ENCODE peak calls at places on chromosomes 5 and 9, in four cellular contexts. Y, K, V and F are unnamed samples. For H3K27me3, the result is how much of the 10 kb centered on the place peaks cover.

GRCh38 chr9:3346549-3346948 is 179.3 kb downstream of the RFX3 start:
- DNase-seq in V (no peak), K (no peak), Y (no peak), F (no peak)

GRCh38 chr9:9552665-9553064 is 1060.1 kb downstream of the PTPRD start:
- DNase-seq in Y (no peak), K (no peak), V (no peak), F (no peak)

GRCh38 chr5:133404724-133405123 is 207.6 kb downstream of the FSTL4 start:
- DNase-seq in V (no peak), Y (no peak), K (no peak), F (no peak)

GRCh38 chr9:127926961-127927456 is 3.6 kb downstream of the PIP5KL1 start:
- DNase-seq in V (no peak), K (no peak), Y (no peak), F (no peak)

GRCh38 chr9:7828344-7828743 is 28.8 kb upstream of the DMAC1 start:
- DNase-seq in K (no peak), Y (no peak), V (no peak), F (no peak)

GRCh38 chr5:84549054-84549453 is 164.4 kb upstream of the EDIL3 start:
- DNase-seq in V (no peak), Y (no peak), K (no peak), F (no peak)

GRCh38 chr5:109291090-109291489 is 118.7 kb downstream of the PJA2 start:
- DNase-seq in V (no peak), Y (no peak), K (no peak), F (no peak)

GRCh38 chr5:151628112-151628823 is 37.1 kb upstream of the FAT2 start:
- DNase-seq in Y (no peak), V (no peak), K (no peak), F (no peak)

GRCh38 chr5:81757404-81757803 is 6.5 kb upstream of the SSBP2 start:
- DNase-seq in V (no peak), K (no peak), Y (no peak), F (no peak)

GRCh38 chr9:78366827-78367226 is 69.9 kb downstream of the PSAT1 start:
- DNase-seq in V (no peak), K (no peak), Y (no peak), F (no peak)

GRCh38 chr9:629136-629535 is 212.4 kb upstream of the DMRT1 start:
- DNase-seq in Y (no peak), V (no peak), K (no peak), F (no peak)

GRCh38 chr5:152185547-152186234 is 219.4 kb downstream of the NMUR2 start:
- DNase-seq in K (no peak), Y (no peak), V (no peak), F (no peak)

GRCh38 chr5:380701-381309 is 59.3 kb downstream of the AHRR start:
- DNase-seq in V (no peak), K (no peak), Y (no peak), F (no peak)

GRCh38 chr9:133520121-133520835 is 4.5 kb downstream of the MYMK start:
- DNase-seq in K (no peak), V (no peak), Y (no peak), F (no peak)

GRCh38 chr9:4030751-4031150 is 269.1 kb downstream of the GLIS3 start:
- DNase-seq in Y (no peak), K (no peak), V (no peak), F (no peak)

GRCh38 chr9:6566409-6567139 is 79.0 kb downstream of the GLDC start:
- DNase-seq in V (no peak), Y (no peak), K (no peak), F (no peak)

GRCh38 chr5:35518104-35518503 is 99.6 kb upstream of the SPEF2 start:
- DNase-seq in K (no peak), Y (peak), V (no peak), F (no peak)

GRCh38 chr5:79756102-79756501 is 66.5 kb downstream of the CMYA5 start:
- DNase-seq in Y (no peak), K (no peak), V (no peak), F (no peak)

GRCh38 chr9:38030658-38031057 is 38.4 kb downstream of the SHB start:
- DNase-seq in V (no peak), K (no peak), Y (no peak), F (no peak)

GRCh38 chr9:91714020-91714721 is 235.9 kb downstream of the ROR2 start:
- DNase-seq in Y (peak), V (no peak), K (no peak), F (peak)

GRCh38 chr9:34651286-34651685 is 699 bp upstream of the IL11RA start:
- DNase-seq in V (no peak), K (no peak), Y (no peak), F (no peak)

GRCh38 chr5:56264417-56265025 is 31.4 kb upstream of the ANKRD55 start:
- DNase-seq in V (no peak), K (no peak), Y (peak), F (no peak)

GRCh38 chr5:150789943-150790611 is 11.5 kb downstream of the SMIM3 start:
- DNase-seq in V (peak), K (peak), Y (peak), F (peak)

GRCh38 chr9:110669439-110669838 is 848 bp downstream of the MUSK start:
- DNase-seq in V (no peak), K (no peak), Y (no peak), F (no peak)

GRCh38 chr9:93084471-93084881 is 11.5 kb upstream of the CARD19 start:
- DNase-seq in K (no peak), Y (peak), V (no peak), F (peak)

GRCh38 chr9:107282268-107282667 is 811 bp upstream of the RAD23B start:
- DNase-seq in V (no peak), K (no peak), Y (no peak), F (no peak)

GRCh38 chr5:134125195-134126015 is 10.9 kb downstream of the TCF7 start:
- DNase-seq in V (no peak), K (no peak), Y (peak), F (peak)

GRCh38 chr5:96528816-96529474 is 95.9 kb upstream of the PCSK1 start:
- DNase-seq in V (no peak), Y (no peak), K (no peak), F (no peak)

GRCh38 chr5:14513266-14513665 is 68.3 kb upstream of the OTULINL start:
- DNase-seq in V (no peak), K (no peak), Y (no peak), F (no peak)

GRCh38 chr9:96868709-96869108 is 14.4 kb upstream of the ZNF782 start:
- DNase-seq in K (no peak), V (no peak), Y (no peak), F (no peak)

GRCh38 chr9:130432796-130433167 is 12.0 kb upstream of the ASS1 start:
- DNase-seq in V (no peak), K (no peak), Y (no peak), F (no peak)

GRCh38 chr9:76373173-76373771 is 21.0 kb downstream of the RFK start:
- DNase-seq in Y (peak), K (no peak), V (no peak), F (peak)

GRCh38 chr9:129624168-129624759 is 1.7 kb upstream of the NTMT1 start:
- DNase-seq in K (peak), Y (no peak), V (peak), F (peak)

GRCh38 chr5:135504376-135504775 is 31.4 kb downstream of the NEUROG1 start:
- DNase-seq in V (no peak), Y (no peak), K (no peak), F (no peak)
- H3K27me3 ChIP-seq in V (under half), Y (under half), K (under half), F (under half)

DNA sequence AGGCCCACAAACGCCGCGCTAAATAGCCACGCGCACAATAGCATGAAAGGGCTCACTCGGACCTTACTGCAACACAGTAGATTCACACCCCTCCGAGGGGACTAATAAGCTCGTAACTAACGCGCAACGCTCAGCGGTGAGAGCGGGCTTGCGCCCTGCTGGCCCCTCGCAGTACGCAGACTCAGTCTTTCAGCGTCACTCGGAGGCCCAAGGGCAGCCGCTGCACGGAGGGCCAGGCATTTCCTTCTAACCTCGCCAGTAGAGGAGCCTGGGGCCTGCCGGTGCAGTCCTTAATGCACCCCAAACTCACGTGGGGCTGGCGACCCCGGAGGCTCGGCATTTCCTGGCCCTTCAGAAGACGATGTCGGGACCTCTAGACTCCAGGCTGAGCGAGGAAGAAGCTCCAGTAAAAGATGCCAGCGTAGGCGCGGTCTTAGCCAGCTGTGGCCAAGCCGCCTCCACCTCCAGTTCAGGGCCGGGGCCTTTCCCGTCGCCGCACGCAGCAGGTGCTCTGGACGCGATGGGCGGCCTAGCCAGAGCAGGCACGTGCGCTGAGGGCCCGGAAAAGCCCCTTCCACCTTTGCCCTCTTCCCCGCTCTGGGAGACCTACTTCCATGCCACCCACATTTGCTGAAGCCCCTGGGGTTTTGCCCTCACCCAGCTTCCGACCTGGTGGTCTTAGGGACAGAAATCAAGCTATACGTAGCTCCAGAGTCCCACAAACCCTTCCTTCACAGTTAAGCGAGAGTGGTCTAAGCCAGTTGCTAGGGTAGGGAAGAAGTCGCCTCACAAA is 38.3 kb upstream of the TIFAB start:
- DNase-seq in Y (no peak), K (no peak), V (no peak), F (no peak)
- H3K27me3 ChIP-seq in Y (under half), K (under half), V (under half), F (under half)

GRCh38 chr9:132486706-132487350 is 76.8 kb downstream of the CFAP77 start:
- DNase-seq in V (peak), K (peak), Y (no peak), F (no peak)
- H3K27me3 ChIP-seq in V (under half), K (under half), Y (under half), F (under half)

DNA sequence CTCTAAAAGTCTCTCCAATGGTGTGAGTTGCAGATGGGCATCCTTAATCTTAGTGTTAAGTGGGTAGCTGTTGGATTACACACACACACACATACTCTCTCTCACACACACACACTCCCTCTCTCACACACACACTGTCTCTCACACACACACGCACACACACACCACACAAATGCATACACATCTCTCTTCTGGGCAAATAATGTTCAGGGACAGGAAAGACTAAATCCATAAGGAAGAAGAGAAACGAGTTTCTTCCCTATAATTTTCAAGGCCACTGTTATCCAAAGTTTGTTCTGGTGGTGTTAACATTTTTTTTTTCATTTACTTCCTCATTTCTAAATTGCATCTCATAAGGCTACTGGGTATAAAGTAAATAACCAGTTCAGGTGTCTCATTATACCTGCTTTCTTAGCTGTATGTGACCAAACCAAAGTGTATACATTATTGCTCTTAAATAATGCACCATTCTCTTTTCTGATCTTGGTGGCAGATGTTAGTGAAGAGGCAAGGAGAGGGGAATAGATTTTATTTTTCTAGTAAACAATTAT is 22.5 kb upstream of the CCNH start:
- DNase-seq in K (no peak), Y (no peak), V (no peak), F (no peak)
- H3K27me3 ChIP-seq in K (under half), Y (under half), V (under half), F (under half)

GRCh38 chr5:181166812-181167733 is 19.7 kb downstream of the OR2V2 start:
- DNase-seq in K (no peak), V (no peak), Y (no peak), F (no peak)
- H3K27me3 ChIP-seq in K (under half), V (under half), Y (under half), F (under half)

DNA sequence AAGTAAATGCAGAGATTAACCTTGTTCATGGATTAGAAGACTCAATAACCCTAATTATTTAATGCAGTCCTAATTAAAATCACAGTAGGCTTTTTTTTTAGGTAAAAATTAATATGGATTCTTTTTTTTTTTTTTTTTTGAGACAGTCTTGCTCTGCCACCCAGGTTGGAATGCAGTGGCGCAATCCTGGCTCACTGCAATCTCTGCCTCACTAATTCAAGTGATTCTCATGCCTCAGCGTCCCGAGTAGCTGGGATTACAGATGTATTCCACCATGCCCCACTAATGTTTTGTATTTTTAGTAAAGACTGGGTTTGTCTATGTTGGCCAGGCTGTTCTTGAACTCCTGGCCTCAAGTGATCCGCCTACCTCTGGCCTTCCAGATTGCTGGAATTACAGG is 40.6 kb downstream of the DENND4C start:
- DNase-seq in Y (peak), V (no peak), K (no peak), F (no peak)
- H3K27me3 ChIP-seq in Y (under half), V (under half), K (under half), F (under half)

GRCh38 chr5:167307042-167307441 is 984.4 kb upstream of the WWC1 start:
- DNase-seq in K (no peak), Y (no peak), V (no peak), F (no peak)

GRCh38 chr5:167311340-167311739 is 980.1 kb upstream of the WWC1 start:
- DNase-seq in V (no peak), K (no peak), Y (no peak), F (no peak)

GRCh38 chr5:167303582-167303981 is 987.9 kb upstream of the WWC1 start:
- DNase-seq in V (no peak), Y (no peak), K (no peak), F (no peak)

GRCh38 chr5:167304834-167305469 is 986.5 kb upstream of the WWC1 start:
- DNase-seq in Y (no peak), K (no peak), V (no peak), F (no peak)

GRCh38 chr5:167305591-167306213 is 985.7 kb upstream of the WWC1 start:
- DNase-seq in Y (no peak), V (no peak), K (no peak), F (no peak)
- H3K27me3 ChIP-seq in Y (under half), V (under half), K (under half), F (under half)

GRCh38 chr9:124489974-124490373 is 17.2 kb downstream of the NR5A1 start:
- DNase-seq in Y (no peak), V (no peak), K (no peak), F (no peak)

GRCh38 chr9:124488641-124489040 is 18.6 kb downstream of the NR5A1 start:
- DNase-seq in K (no peak), V (no peak), Y (no peak), F (no peak)

GRCh38 chr9:124487491-124488182 is 19.6 kb downstream of the NR5A1 start:
- DNase-seq in V (no peak), Y (no peak), K (no peak), F (no peak)

GRCh38 chr9:124491049-124491975 is 15.9 kb downstream of the NR5A1 start:
- DNase-seq in K (no peak), Y (no peak), V (no peak), F (no peak)

GRCh38 chr9:124489222-124489621 is 18.0 kb downstream of the NR5A1 start:
- DNase-seq in K (no peak), V (no peak), Y (no peak), F (no peak)
- H3K27me3 ChIP-seq in K (under half), V (under half), Y (under half), F (under half)